ENCODE peak calls at places on chromosomes 2 and 18, in four cellular contexts. One of them, this sample, is unnamed.

GRCh38 chr2:50674876-50675275 is 357.1 kb downstream of the NRXN1 start:
- DNase-seq in K562: no peak
- DNase-seq in HepG2: peak
- DNase-seq in SK-N-SH: no peak
- DNase-seq in this sample: no peak

GRCh38 chr18:72100465-72100864 is 443.7 kb downstream of the CBLN2 start:
- DNase-seq in K562: no peak
- DNase-seq in SK-N-SH: no peak
- DNase-seq in HepG2: no peak
- DNase-seq in this sample: no peak

GRCh38 chr2:25521665-25522387 is 151.6 kb downstream of the DTNB start:
- DNase-seq in SK-N-SH: peak
- DNase-seq in K562: peak
- DNase-seq in HepG2: peak
- DNase-seq in this sample: peak

GRCh38 chr2:222548997-222549396 is 106.9 kb downstream of the FARSB start:
- DNase-seq in SK-N-SH: no peak
- DNase-seq in HepG2: no peak
- DNase-seq in K562: no peak
- DNase-seq in this sample: no peak

GRCh38 chr2:2906091-2906490 is 471.5 kb downstream of the EIPR1 start:
- DNase-seq in HepG2: no peak
- DNase-seq in K562: no peak
- DNase-seq in SK-N-SH: no peak
- DNase-seq in this sample: no peak

GRCh38 chr2:27965841-27966240 is 75.3 kb downstream of the BABAM2 start:
- DNase-seq in K562: no peak
- DNase-seq in SK-N-SH: no peak
- DNase-seq in HepG2: no peak
- DNase-seq in this sample: no peak

GRCh38 chr2:135963841-135964240 is 21.6 kb downstream of the DARS1 start:
- DNase-seq in K562: no peak
- DNase-seq in HepG2: no peak
- DNase-seq in SK-N-SH: no peak
- DNase-seq in this sample: no peak

GRCh38 chr18:57390044-57390443 is 37.7 kb downstream of the ST8SIA3 start:
- DNase-seq in HepG2: no peak
- DNase-seq in SK-N-SH: no peak
- DNase-seq in K562: no peak
- DNase-seq in this sample: no peak

GRCh38 chr18:26621161-26622026 is 73.0 kb upstream of the KCTD1 start:
- DNase-seq in SK-N-SH: peak
- DNase-seq in HepG2: peak
- DNase-seq in K562: peak
- DNase-seq in this sample: no peak

GRCh38 chr2:206112108-206112507 is 26.1 kb upstream of the INO80D start:
- DNase-seq in K562: no peak
- DNase-seq in SK-N-SH: no peak
- DNase-seq in HepG2: no peak
- DNase-seq in this sample: no peak

GRCh38 chr2:63078852-63079606 is 28.4 kb downstream of the OTX1 start:
- DNase-seq in SK-N-SH: peak
- DNase-seq in K562: peak
- DNase-seq in HepG2: peak
- DNase-seq in this sample: no peak

GRCh38 chr2:159084395-159085370 is 116.2 kb downstream of the TANC1 start:
- DNase-seq in SK-N-SH: no peak
- DNase-seq in K562: no peak
- DNase-seq in HepG2: no peak
- DNase-seq in this sample: no peak

GRCh38 chr2:112794131-112794733 is 9.9 kb upstream of the IL1A start:
- DNase-seq in K562: peak
- DNase-seq in SK-N-SH: no peak
- DNase-seq in HepG2: peak
- DNase-seq in this sample: no peak
- TF ChIP-seq NFIC in K562: peak
- TF ChIP-seq NFIC in SK-N-SH: no peak
- TF ChIP-seq NFIC in HepG2: no peak
- TF ChIP-seq NFIC in this sample: no peak

GRCh38 chr2:17257194-17257909 is 260.9 kb downstream of the RAD51AP2 start:
- DNase-seq in K562: no peak
- DNase-seq in SK-N-SH: no peak
- DNase-seq in HepG2: no peak
- DNase-seq in this sample: no peak
- TF ChIP-seq NFIC in K562: no peak
- TF ChIP-seq NFIC in SK-N-SH: no peak
- TF ChIP-seq NFIC in HepG2: no peak
- TF ChIP-seq NFIC in this sample: no peak

GRCh38 chr18:77098033-77098432 is 34.5 kb downstream of the MBP start:
- DNase-seq in K562: no peak
- DNase-seq in HepG2: no peak
- DNase-seq in SK-N-SH: no peak
- DNase-seq in this sample: no peak
- TF ChIP-seq NFIC in K562: no peak
- TF ChIP-seq NFIC in HepG2: no peak
- TF ChIP-seq NFIC in SK-N-SH: no peak
- TF ChIP-seq NFIC in this sample: no peak

GRCh38 chr2:137939026-137939425 is 25.2 kb upstream of the HNMT start:
- DNase-seq in K562: no peak
- DNase-seq in HepG2: no peak
- DNase-seq in SK-N-SH: no peak
- DNase-seq in this sample: no peak

GRCh38 chr2:137938204-137938603 is 26.1 kb upstream of the HNMT start:
- DNase-seq in K562: no peak
- DNase-seq in SK-N-SH: no peak
- DNase-seq in HepG2: peak
- DNase-seq in this sample: no peak

GRCh38 chr2:137937778-137938177 is 26.5 kb upstream of the HNMT start:
- DNase-seq in K562: no peak
- DNase-seq in HepG2: no peak
- DNase-seq in SK-N-SH: no peak
- DNase-seq in this sample: no peak

GRCh38 chr2:137935591-137935990 is 28.7 kb upstream of the HNMT start:
- DNase-seq in K562: no peak
- DNase-seq in SK-N-SH: no peak
- DNase-seq in HepG2: no peak
- DNase-seq in this sample: no peak

GRCh38 chr2:137937246-137937645 is 27.0 kb upstream of the HNMT start:
- DNase-seq in K562: no peak
- DNase-seq in HepG2: no peak
- DNase-seq in SK-N-SH: no peak
- DNase-seq in this sample: no peak
- TF ChIP-seq NFIC in K562: no peak
- TF ChIP-seq NFIC in HepG2: no peak
- TF ChIP-seq NFIC in SK-N-SH: no peak
- TF ChIP-seq NFIC in this sample: no peak